ENCODE peak calls at places on chromosomes 1 and 21, in four cellular contexts. G, B, T and V are unnamed samples.

GRCh38 chr1:108813326-108813725 is 43.6 kb downstream of the AKNAD1 start:
- DNase-seq in G (no peak), B (no peak), T (no peak), V (no peak)

GRCh38 chr1:57831624-57832023 is 407.8 kb upstream of the DAB1 start:
- DNase-seq in G (no peak), B (no peak), T (peak), V (peak)

GRCh38 chr1:161215079-161215478 is at the start of gene FCER1G:
- DNase-seq in G (no peak), B (no peak), T (no peak), V (no peak)

GRCh38 chr1:31861346-31861745 is 45.5 kb upstream of the SPOCD1 start:
- DNase-seq in G (no peak), B (peak), T (no peak), V (no peak)

GRCh38 chr1:171740987-171741871 is 636 bp downstream of the VAMP4 start:
- DNase-seq in G (peak), B (peak), T (peak), V (peak)

GRCh38 chr1:116491985-116492811 is 78.6 kb downstream of the CD58 start:
- DNase-seq in G (no peak), B (no peak), T (no peak), V (no peak)

GRCh38 chr1:223887724-223888428 is 42.1 kb upstream of the TP53BP2 start:
- DNase-seq in G (no peak), B (peak), T (peak), V (peak)

GRCh38 chr1:168683871-168684270 is 45.1 kb downstream of the DPT start:
- DNase-seq in G (no peak), B (no peak), T (no peak), V (no peak)

GRCh38 chr1:44237721-44238457 is 24.6 kb downstream of the DMAP1 start:
- DNase-seq in G (peak), B (peak), T (peak), V (no peak)

GRCh38 chr1:84960371-84960770 is 36.5 kb downstream of the MCOLN2 start:
- DNase-seq in G (no peak), B (no peak), T (peak), V (peak)

GRCh38 chr1:30976143-30976542 is 67.6 kb upstream of the SDC3 start:
- DNase-seq in G (no peak), B (peak), T (no peak), V (peak)

GRCh38 chr1:165356876-165357275 is 361 bp upstream of the LMX1A start:
- DNase-seq in G (peak), B (no peak), T (no peak), V (no peak)

GRCh38 chr1:228402638-228403025 is 4.0 kb downstream of the TRIM11 start:
- DNase-seq in G (no peak), B (no peak), T (no peak), V (peak)

GRCh38 chr21:45050786-45051489 is 23.4 kb upstream of the ADARB1 start:
- DNase-seq in G (no peak), B (no peak), T (peak), V (no peak)

GRCh38 chr1:183544598-183545297 is 45.5 kb downstream of the NCF2 start:
- DNase-seq in G (peak), B (no peak), T (no peak), V (no peak)

GRCh38 chr1:40390857-40391256 is 17.3 kb downstream of the SMAP2 start:
- DNase-seq in G (no peak), B (no peak), T (no peak), V (no peak)

GRCh38 chr1:6033986-6034749 is 11.5 kb upstream of the KCNAB2 start:
- DNase-seq in G (peak), B (peak), T (no peak), V (peak)

DNA sequence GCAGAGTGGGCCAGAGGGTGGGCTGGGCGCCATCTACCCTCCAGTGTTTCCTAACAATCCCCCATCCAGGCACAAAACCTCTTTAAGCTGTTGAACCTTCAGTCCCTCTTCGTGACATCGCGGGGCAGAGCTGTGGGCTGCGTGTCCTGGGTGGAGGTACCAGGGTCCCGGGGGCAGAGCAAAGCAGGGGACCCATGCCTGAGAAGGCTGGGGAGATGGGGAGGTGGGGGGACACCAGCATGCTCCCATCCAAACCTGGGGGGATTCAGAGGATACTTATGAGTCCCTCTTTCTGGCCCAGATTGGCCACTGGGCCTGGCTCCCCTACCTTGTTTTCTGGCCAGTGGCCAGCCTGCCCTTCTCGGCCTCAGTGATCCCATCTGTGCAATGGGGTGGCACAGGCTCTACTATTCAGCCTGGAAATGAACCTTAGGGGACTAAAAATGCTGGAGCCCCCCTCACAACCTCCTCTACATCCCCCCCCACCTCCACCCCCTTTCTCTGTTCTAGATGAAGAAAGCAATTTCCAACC is 10.4 kb upstream of the CLCNKB start:
- DNase-seq in G (no peak), B (no peak), T (no peak), V (no peak)
- TF ChIP-seq CTCF in G (no peak), B (no peak), T (no peak), V (no peak)

GRCh38 chr1:29057700-29058099 is 66.0 kb downstream of the TMEM200B start:
- DNase-seq in G (no peak), B (no peak), T (no peak), V (no peak)

GRCh38 chr1:29062157-29062942 is 61.4 kb downstream of the TMEM200B start:
- DNase-seq in G (no peak), B (no peak), T (no peak), V (no peak)
- H3K4me3 ChIP-seq in G (no peak), B (no peak), T (no peak), V (no peak)

DNA sequence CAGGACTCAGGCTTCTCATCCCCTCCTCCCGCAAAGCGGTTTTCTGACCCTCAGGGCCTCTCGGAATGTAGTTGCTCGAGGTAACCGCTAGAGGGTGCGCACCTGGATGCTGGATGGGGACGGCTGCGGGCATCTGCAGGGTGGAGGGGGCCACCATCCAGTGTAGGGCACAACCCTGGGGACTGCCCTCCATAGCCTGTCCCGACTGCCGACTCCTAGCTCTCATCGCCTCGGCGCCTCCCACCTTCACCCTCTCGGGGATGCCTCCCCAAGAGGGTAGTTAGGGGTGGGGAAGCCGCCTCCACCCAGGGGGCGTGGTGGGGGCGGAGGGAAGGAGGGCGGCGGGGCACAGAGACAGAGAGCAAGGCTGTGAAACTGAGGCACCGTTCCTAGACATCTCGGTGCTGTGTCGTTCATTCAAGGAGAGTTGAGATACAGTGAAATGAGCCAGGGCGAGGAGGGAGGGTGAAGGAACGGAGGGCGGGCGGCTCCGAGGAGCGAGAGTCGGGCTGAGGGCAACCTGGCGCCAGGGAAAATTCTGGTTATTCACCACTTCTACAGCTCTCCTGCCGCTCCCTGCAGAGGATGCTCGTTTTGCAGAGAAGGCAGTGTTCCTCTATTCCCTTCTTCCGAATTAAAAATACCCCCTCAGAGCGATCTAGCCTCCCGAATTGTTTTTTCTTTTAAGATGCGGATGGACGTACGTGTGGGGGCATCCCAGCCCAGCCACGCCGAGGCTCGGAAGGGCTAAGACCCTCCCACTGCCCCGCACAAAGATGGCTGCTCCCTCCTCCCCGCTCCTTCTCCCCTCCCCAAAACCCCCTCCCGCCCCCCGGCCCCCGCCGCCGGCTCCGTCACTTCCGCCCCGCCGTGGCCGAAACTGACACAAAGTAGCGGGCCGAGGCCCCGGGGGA is at the start of gene ATP8B2:
- DNase-seq in G (peak), B (peak), T (peak), V (peak)
- TF ChIP-seq CTCF in G (peak), B (peak), T (peak), V (peak)

GRCh38 chr1:21175670-21176581 is 771 bp downstream of the EIF4G3 start:
- DNase-seq in G (peak), B (peak), T (no peak), V (no peak)

GRCh38 chr1:21176589-21177555 is at the start of gene EIF4G3:
- DNase-seq in G (peak), B (peak), T (peak), V (peak)

GRCh38 chr1:21174230-21174629 is 2.5 kb downstream of the EIF4G3 start:
- DNase-seq in G (no peak), B (no peak), T (no peak), V (no peak)

GRCh38 chr1:21174638-21175323 is 1.9 kb downstream of the EIF4G3 start:
- DNase-seq in G (no peak), B (no peak), T (peak), V (peak)

GRCh38 chr1:21175324-21175669 is 1.4 kb downstream of the EIF4G3 start:
- DNase-seq in G (no peak), B (peak), T (no peak), V (peak)
- H3K4me3 ChIP-seq in G (peak), B (peak), T (peak), V (peak)

GRCh38 chr21:29939859-29940245 is at the start of gene GRIK1:
- DNase-seq in G (peak), B (no peak), T (no peak), V (peak)

GRCh38 chr21:29940993-29941392 is 1.2 kb upstream of the GRIK1 start:
- DNase-seq in G (no peak), B (no peak), T (no peak), V (no peak)

GRCh38 chr21:29942033-29942432 is 2.2 kb upstream of the GRIK1 start:
- DNase-seq in G (no peak), B (no peak), T (no peak), V (no peak)

GRCh38 chr21:29947119-29947518 is 7.3 kb upstream of the GRIK1 start:
- DNase-seq in G (peak), B (no peak), T (no peak), V (no peak)

GRCh38 chr21:29943885-29944284 is 4.1 kb upstream of the GRIK1 start:
- DNase-seq in G (peak), B (no peak), T (no peak), V (peak)
- TF ChIP-seq CTCF in G (peak), B (peak), T (no peak), V (peak)

GRCh38 chr1:15703562-15703961 is 19.4 kb downstream of the PLEKHM2 start:
- DNase-seq in G (no peak), B (no peak), T (peak), V (peak)
- H3K4me3 ChIP-seq in G (no peak), B (no peak), T (peak), V (no peak)

GRCh38 chr1:107318932-107319331 is 178.1 kb downstream of the NTNG1 start:
- DNase-seq in G (peak), B (peak), T (no peak), V (no peak)
- TF ChIP-seq CTCF in G (peak), B (peak), T (no peak), V (no peak)